ENCODE peak calls at places on chromosomes 13 and 19, in ten cellular contexts. G, N, C, A, I, L, U, M, P and B are unnamed samples.
A peak's percentile ranks its signal among the peaks of the same experiment; 100 is the strongest.

GRCh38 chr19:42249769-42250168 is 5.2 kb downstream of the ERF start:
- DNase-seq in M (no peak), U (no peak), C (no peak), I (no peak), G (no peak), L (no peak), P (no peak), A (no peak), N (no peak), B (no peak)

GRCh38 chr19:7348587-7349230 is at the start of gene ARHGEF18:
- DNase-seq in P (peak; percentile 28), L (peak; percentile 16), U (peak; percentile 50), M (no peak), C (no peak), N (no peak), G (peak; percentile 67), A (peak; percentile 51), I (no peak), B (peak; percentile 94)

GRCh38 chr19:1088419-1089066 is 6.6 kb downstream of the POLR2E start:
- DNase-seq in L (no peak), C (no peak), A (no peak), P (no peak), I (no peak), N (no peak), M (no peak), G (no peak), U (no peak), B (peak; percentile 85)

GRCh38 chr19:37334179-37335071 is 36.5 kb upstream of the ZNF527 start:
- DNase-seq in P (peak; percentile 79), L (peak; percentile 92), M (peak; percentile 95), U (peak; percentile 86), C (peak; percentile 90), I (peak; percentile 89), G (peak; percentile 83), N (peak; percentile 86), A (peak; percentile 90), B (peak; percentile 93)

GRCh38 chr19:35291259-35291658 is 702 bp upstream of the MAG start:
- DNase-seq in L (no peak), M (no peak), U (no peak), P (no peak), G (no peak), N (no peak), I (no peak), C (no peak), A (no peak), B (no peak)

GRCh38 chr19:3071764-3072163 is 9.5 kb upstream of the TLE5 start:
- DNase-seq in P (no peak), L (no peak), I (no peak), N (no peak), G (no peak), M (no peak), A (no peak), C (no peak), U (no peak), B (no peak)

GRCh38 chr19:30148039-30148438 is 206.0 kb downstream of the URI1 start:
- DNase-seq in C (no peak), L (no peak), P (no peak), A (no peak), I (no peak), M (peak; percentile 11), G (no peak), U (no peak), N (no peak), B (no peak)

GRCh38 chr19:8609210-8610040 is 1.1 kb downstream of the ADAMTS10 start:
- DNase-seq in N (peak; percentile 60), U (peak; percentile 42), A (no peak), L (peak; percentile 72), C (peak; percentile 81), G (no peak), I (peak; percentile 77), P (no peak), M (peak; percentile 53), B (no peak)

GRCh38 chr19:46791944-46792343 is 3.5 kb upstream of the SLC1A5 start:
- DNase-seq in I (no peak), U (peak; percentile 33), M (no peak), A (no peak), P (no peak), G (no peak), C (no peak), N (no peak), L (no peak), B (no peak)

GRCh38 chr19:40445945-40446784 is 2.0 kb upstream of the SERTAD3 start:
- DNase-seq in M (peak; percentile 80), N (no peak), C (no peak), L (peak; percentile 34), P (no peak), U (no peak), I (peak; percentile 22), G (no peak), A (no peak), B (no peak)

GRCh38 chr13:109883181-109884180 is 97.1 kb upstream of the IRS2 start:
- DNase-seq in A (no peak), M (peak; percentile 43), L (no peak), N (no peak), C (no peak), P (no peak), U (no peak), I (no peak), G (no peak), B (no peak)

GRCh38 chr13:23514076-23514475 is 56.1 kb upstream of the TNFRSF19 start:
- DNase-seq in G (no peak), U (no peak), L (no peak), I (no peak), A (no peak), C (no peak), M (no peak), N (no peak), P (no peak), B (no peak)

GRCh38 chr19:58582985-58583384 is 9.8 kb upstream of the MZF1 start:
- DNase-seq in P (no peak), N (no peak), I (no peak), G (no peak), M (no peak), U (no peak), A (no peak), C (no peak), L (no peak), B (no peak)

GRCh38 chr19:22620912-22621311 is 13.2 kb upstream of the ZNF492 start:
- DNase-seq in U (no peak), G (no peak), M (no peak), N (no peak), L (no peak), A (no peak), P (no peak), C (no peak), I (no peak), B (no peak)

GRCh38 chr13:96044238-96044637 is 9.0 kb downstream of the UGGT2 start:
- DNase-seq in A (no peak), P (no peak), C (no peak), I (no peak), G (no peak), L (no peak), M (no peak), U (no peak), N (no peak), B (no peak)

GRCh38 chr13:85864963-85865530 is 65.8 kb upstream of the SLITRK6 start:
- DNase-seq in P (no peak), L (peak; percentile 30), U (no peak), I (peak; percentile 3), A (no peak), M (peak; percentile 5), G (no peak), N (peak; percentile 38), C (peak; percentile 11), B (no peak)

GRCh38 chr19:16394681-16395375 is 70.2 kb downstream of the KLF2 start:
- DNase-seq in I (no peak), C (no peak), A (no peak), P (no peak), G (no peak), U (no peak), N (peak; percentile 23), L (peak; percentile 63), M (no peak), B (no peak)

GRCh38 chr13:29255567-29255966 is 339.9 kb downstream of the SLC7A1 start:
- DNase-seq in C (no peak), U (no peak), L (no peak), A (no peak), N (no peak), P (no peak), G (no peak), M (no peak), I (no peak), B (no peak)

GRCh38 chr19:57334191-57334590 is 13.9 kb downstream of the ZNF543 start:
- DNase-seq in A (no peak), N (peak; percentile 9), G (no peak), U (no peak), L (peak; percentile 46), C (no peak), I (no peak), M (no peak), P (no peak), B (no peak)

GRCh38 chr13:37143901-37144300 is 38.4 kb upstream of the CSNK1A1L start:
- DNase-seq in M (no peak), L (peak; percentile 78), A (no peak), C (peak; percentile 20), U (no peak), N (peak; percentile 82), G (no peak), I (no peak), P (no peak), B (no peak)

GRCh38 chr13:21344662-21345176 is 114.4 kb downstream of the ZDHHC20 start:
- DNase-seq in P (no peak), U (peak; percentile 35), L (no peak), C (no peak), N (no peak), G (no peak), I (no peak), A (no peak), M (no peak), B (no peak)

GRCh38 chr13:114070098-114070799 is 62.2 kb downstream of the RASA3 start:
- DNase-seq in G (no peak), U (no peak), N (no peak), P (no peak), A (no peak), I (no peak), M (no peak), C (no peak), L (no peak), B (no peak)

GRCh38 chr13:76293346-76293745 is 592.9 kb downstream of the KCTD12 start:
- DNase-seq in C (no peak), M (no peak), N (peak; percentile 75), L (peak; percentile 89), P (no peak), U (no peak), G (no peak), A (no peak), I (no peak), B (no peak)

GRCh38 chr19:14315433-14315832 is 65.8 kb upstream of the ADGRE5 start:
- DNase-seq in C (no peak), P (no peak), A (no peak), G (no peak), N (no peak), M (no peak), I (no peak), L (no peak), U (no peak), B (no peak)

GRCh38 chr13:107370036-107370785 is 802.3 kb upstream of the ARGLU1 start:
- DNase-seq in A (no peak), N (peak; percentile 90), C (peak; percentile 76), P (no peak), L (peak; percentile 86), M (no peak), U (no peak), I (peak; percentile 29), G (no peak), B (no peak)

GRCh38 chr13:49220856-49221614 is 897 bp downstream of the MLNR start:
- DNase-seq in C (no peak), M (no peak), G (no peak), P (no peak), A (no peak), L (peak; percentile 11), I (no peak), N (peak; percentile 12), U (peak; percentile 34), B (no peak)

GRCh38 chr19:9130965-9131364 is 4.2 kb upstream of the OR7G3 start:
- DNase-seq in G (no peak), A (no peak), P (no peak), N (no peak), I (no peak), M (no peak), C (no peak), U (no peak), L (no peak), B (no peak)

GRCh38 chr19:45439569-45440258 is 16.0 kb upstream of the ERCC1 start:
- DNase-seq in I (peak; percentile 86), M (peak; percentile 90), C (peak; percentile 77), L (peak; percentile 78), A (peak; percentile 76), P (peak; percentile 77), N (peak; percentile 72), G (no peak), U (peak; percentile 89), B (peak; percentile 96)